ENCODE peak calls at places on chromosomes 13 and 19, in ten cellular contexts. P is BJ; R is endothelial cell of umbilical vein; N is GM06990; B is ovary; U is Calu3; S is GM20000; H is fibroblast of mammary gland; X is CD8-positive, alpha-beta T cell; G is heart left ventricle. C is an unnamed sample.

GRCh38 chr13:43661321-43661720 is 125.5 kb downstream of the ENOX1 start:
- DNase-seq in P (no peak), R (no peak), N (no peak), B (no peak), U (no peak), S (no peak), H (no peak), X (no peak), G (no peak), C (no peak)

GRCh38 chr13:105925496-105925895 is 610.0 kb downstream of the EFNB2 start:
- DNase-seq in P (no peak), R (no peak), N (no peak), B (no peak), U (no peak), S (no peak), H (peak), X (no peak), G (no peak), C (no peak)

GRCh38 chr19:48102870-48103751 is 7.5 kb downstream of the PLA2G4C start:
- DNase-seq in P (no peak), R (peak), N (no peak), B (no peak), U (peak), S (peak), H (peak), X (no peak), G (no peak), C (peak)

GRCh38 chr19:54024660-54025059 is 33.2 kb downstream of the CACNG6 start:
- DNase-seq in P (no peak), R (no peak), N (no peak), B (no peak), U (no peak), S (no peak), H (no peak), X (no peak), G (no peak), C (no peak)

GRCh38 chr19:29105629-29106352 is 107.2 kb downstream of the UQCRFS1 start:
- DNase-seq in P (no peak), R (no peak), N (no peak), B (no peak), U (no peak), S (no peak), H (no peak), X (no peak), G (no peak), C (no peak)

GRCh38 chr13:66805657-66806056 is 424.5 kb downstream of the PCDH9 start:
- DNase-seq in P (no peak), R (peak), N (no peak), B (no peak), U (no peak), S (no peak), H (peak), X (no peak), G (peak), C (no peak)

GRCh38 chr13:74026753-74027152 is 107.5 kb downstream of the KLF12 start:
- DNase-seq in P (no peak), R (peak), N (peak), B (no peak), U (peak), S (peak), H (no peak), X (peak), G (no peak), C (no peak)

GRCh38 chr19:36028313-36029041 is 4.2 kb downstream of the CLIP3 start:
- DNase-seq in P (no peak), R (no peak), N (no peak), B (no peak), U (no peak), S (no peak), H (no peak), X (no peak), G (no peak), C (no peak)

GRCh38 chr19:17266589-17266974 is 661 bp upstream of the BABAM1 start:
- DNase-seq in P (no peak), R (no peak), N (no peak), B (no peak), U (no peak), S (no peak), H (no peak), X (no peak), G (no peak), C (no peak)

GRCh38 chr19:30669329-30670010 is 297.3 kb downstream of the ZNF536 start:
- DNase-seq in P (no peak), R (peak), N (no peak), B (peak), U (peak), S (peak), H (peak), X (peak), G (peak), C (peak)

GRCh38 chr13:112711528-112712265 is 21.9 kb downstream of the ATP11A start:
- DNase-seq in P (peak), R (peak), N (no peak), B (peak), U (peak), S (peak), H (peak), X (no peak), G (peak), C (peak)
- TF ChIP-seq CTCF in P (peak), R (peak), N (peak), B (no peak), U (no peak), S (no peak), H (peak), X (no peak), G (peak), C (peak)

GRCh38 chr13:95745752-95746151 is 68.8 kb downstream of the DNAJC3 start:
- DNase-seq in P (no peak), R (no peak), N (no peak), B (no peak), U (no peak), S (no peak), H (peak), X (no peak), G (no peak), C (no peak)
- TF ChIP-seq CTCF in P (no peak), R (no peak), N (no peak), B (no peak), U (no peak), S (no peak), H (peak), X (no peak), G (no peak), C (peak)

GRCh38 chr13:112975401-112975939 is 6.5 kb downstream of the MCF2L start:
- DNase-seq in P (no peak), R (no peak), N (no peak), B (no peak), U (no peak), S (no peak), H (no peak), X (no peak), G (no peak), C (no peak)
- TF ChIP-seq CTCF in P (no peak), R (no peak), N (no peak), B (no peak), U (no peak), S (no peak), H (no peak), X (no peak), G (no peak), C (no peak)

GRCh38 chr19:1592755-1593628 is at the start of gene MBD3:
- DNase-seq in P (peak), R (peak), N (peak), B (peak), U (peak), S (peak), H (peak), X (peak), G (peak), C (peak)
- TF ChIP-seq CTCF in P (no peak), R (no peak), N (no peak), B (no peak), U (no peak), S (no peak), H (no peak), X (no peak), G (no peak), C (no peak)

C was measured in neural crest cell.